ENCODE peak calls at places on chromosomes 4 and X, in ten cellular contexts. One of them, this sample, is unnamed.

GRCh38 chr4:149790172-149790907 is 25.3 kb downstream of the IQCM start:
- DNase-seq in testis: no peak
- DNase-seq in CD4-positive, CD25-positive, alpha-beta regulatory T cell: no peak
- DNase-seq in aorta: no peak
- DNase-seq in neural progenitor cell: no peak
- DNase-seq in pancreas: no peak
- DNase-seq in kidney: no peak
- DNase-seq in spleen: no peak
- DNase-seq in heart right ventricle: no peak
- DNase-seq in right atrium auricular region: no peak
- DNase-seq in this sample: no peak

GRCh38 chr4:56186808-56187523 is 200.3 kb downstream of the AASDH start:
- DNase-seq in aorta: no peak
- DNase-seq in kidney: no peak
- DNase-seq in CD4-positive, CD25-positive, alpha-beta regulatory T cell: no peak
- DNase-seq in spleen: no peak
- DNase-seq in pancreas: no peak
- DNase-seq in right atrium auricular region: no peak
- DNase-seq in testis: no peak
- DNase-seq in neural progenitor cell: peak; percentile 44
- DNase-seq in heart right ventricle: no peak
- DNase-seq in this sample: no peak

GRCh38 chrX:49100704-49101628 is 21.3 kb upstream of the WDR45 start:
- DNase-seq in kidney: peak; percentile 95
- DNase-seq in pancreas: peak; percentile 86
- DNase-seq in spleen: peak; percentile 94
- DNase-seq in right atrium auricular region: peak; percentile 93
- DNase-seq in testis: peak; percentile 92
- DNase-seq in CD4-positive, CD25-positive, alpha-beta regulatory T cell: peak; percentile 93
- DNase-seq in aorta: peak; percentile 93
- DNase-seq in neural progenitor cell: peak; percentile 95
- DNase-seq in heart right ventricle: peak; percentile 90
- DNase-seq in this sample: peak; percentile 92

GRCh38 chrX:68920541-68920940 is 91.7 kb downstream of the EFNB1 start:
- DNase-seq in spleen: no peak
- DNase-seq in kidney: no peak
- DNase-seq in pancreas: no peak
- DNase-seq in testis: peak; percentile 36
- DNase-seq in right atrium auricular region: no peak
- DNase-seq in CD4-positive, CD25-positive, alpha-beta regulatory T cell: no peak
- DNase-seq in neural progenitor cell: no peak
- DNase-seq in aorta: no peak
- DNase-seq in heart right ventricle: no peak
- DNase-seq in this sample: no peak

GRCh38 chrX:13791559-13791958 is 25.3 kb downstream of the GPM6B start:
- DNase-seq in neural progenitor cell: peak; percentile 6
- DNase-seq in testis: peak; percentile 19
- DNase-seq in spleen: no peak
- DNase-seq in pancreas: no peak
- DNase-seq in right atrium auricular region: no peak
- DNase-seq in aorta: no peak
- DNase-seq in kidney: no peak
- DNase-seq in CD4-positive, CD25-positive, alpha-beta regulatory T cell: no peak
- DNase-seq in heart right ventricle: no peak
- DNase-seq in this sample: no peak

GRCh38 chr4:163748474-163748873 is 254.0 kb downstream of the TMA16 start:
- DNase-seq in aorta: no peak
- DNase-seq in heart right ventricle: no peak
- DNase-seq in pancreas: no peak
- DNase-seq in right atrium auricular region: no peak
- DNase-seq in kidney: no peak
- DNase-seq in neural progenitor cell: no peak
- DNase-seq in CD4-positive, CD25-positive, alpha-beta regulatory T cell: no peak
- DNase-seq in spleen: no peak
- DNase-seq in testis: no peak
- DNase-seq in this sample: no peak

GRCh38 chr4:68129793-68130192 is at the start of gene TMPRSS11F:
- DNase-seq in CD4-positive, CD25-positive, alpha-beta regulatory T cell: no peak
- DNase-seq in right atrium auricular region: no peak
- DNase-seq in pancreas: no peak
- DNase-seq in testis: no peak
- DNase-seq in neural progenitor cell: no peak
- DNase-seq in spleen: no peak
- DNase-seq in heart right ventricle: no peak
- DNase-seq in aorta: no peak
- DNase-seq in kidney: no peak
- DNase-seq in this sample: no peak

GRCh38 chrX:133045986-133046385 is 50.9 kb downstream of the USP26 start:
- DNase-seq in neural progenitor cell: peak; percentile 37
- DNase-seq in heart right ventricle: no peak
- DNase-seq in kidney: no peak
- DNase-seq in spleen: no peak
- DNase-seq in CD4-positive, CD25-positive, alpha-beta regulatory T cell: no peak
- DNase-seq in pancreas: no peak
- DNase-seq in testis: no peak
- DNase-seq in right atrium auricular region: no peak
- DNase-seq in aorta: no peak
- DNase-seq in this sample: no peak

DNA sequence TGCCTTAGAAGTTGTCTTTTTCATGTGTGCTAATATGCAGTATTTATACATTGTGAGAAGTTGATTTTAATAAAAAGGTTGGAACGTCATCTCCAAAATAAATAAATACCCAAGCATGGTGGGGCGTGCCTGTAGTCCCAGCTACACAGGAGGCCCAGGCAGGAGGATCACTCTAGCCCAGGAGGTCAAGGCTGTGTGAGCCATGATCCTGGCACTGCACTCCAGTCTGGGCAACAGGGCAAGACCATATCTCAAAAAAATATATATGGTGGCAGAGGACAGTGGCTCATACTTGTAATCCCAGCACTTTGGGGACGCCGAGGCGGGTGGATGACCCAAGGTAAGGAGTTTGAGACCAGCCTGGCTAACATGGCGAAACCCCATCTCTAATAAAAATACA is 6.4 kb downstream of the SLBP start:
- DNase-seq in right atrium auricular region: no peak
- DNase-seq in CD4-positive, CD25-positive, alpha-beta regulatory T cell: no peak
- DNase-seq in pancreas: no peak
- DNase-seq in testis: no peak
- DNase-seq in aorta: no peak
- DNase-seq in kidney: no peak
- DNase-seq in spleen: no peak
- DNase-seq in heart right ventricle: no peak
- DNase-seq in neural progenitor cell: no peak
- DNase-seq in this sample: no peak
- H3K36me3 ChIP-seq in right atrium auricular region: peaks cover 20% of the 10 kb centered on the region
- H3K36me3 ChIP-seq in CD4-positive, CD25-positive, alpha-beta regulatory T cell: peaks cover 43% of the 10 kb centered on the region
- H3K36me3 ChIP-seq in pancreas: no peaks in the 10 kb centered on the region
- H3K36me3 ChIP-seq in testis: no peaks in the 10 kb centered on the region
- H3K36me3 ChIP-seq in aorta: no peaks in the 10 kb centered on the region
- H3K36me3 ChIP-seq in kidney: peaks cover 10% of the 10 kb centered on the region
- H3K36me3 ChIP-seq in spleen: peaks cover 15% of the 10 kb centered on the region
- H3K36me3 ChIP-seq in heart right ventricle: no peaks in the 10 kb centered on the region
- H3K36me3 ChIP-seq in neural progenitor cell: peaks cover 7% of the 10 kb centered on the region
- H3K36me3 ChIP-seq in this sample: peaks cover 62% of the 10 kb centered on the region

DNA sequence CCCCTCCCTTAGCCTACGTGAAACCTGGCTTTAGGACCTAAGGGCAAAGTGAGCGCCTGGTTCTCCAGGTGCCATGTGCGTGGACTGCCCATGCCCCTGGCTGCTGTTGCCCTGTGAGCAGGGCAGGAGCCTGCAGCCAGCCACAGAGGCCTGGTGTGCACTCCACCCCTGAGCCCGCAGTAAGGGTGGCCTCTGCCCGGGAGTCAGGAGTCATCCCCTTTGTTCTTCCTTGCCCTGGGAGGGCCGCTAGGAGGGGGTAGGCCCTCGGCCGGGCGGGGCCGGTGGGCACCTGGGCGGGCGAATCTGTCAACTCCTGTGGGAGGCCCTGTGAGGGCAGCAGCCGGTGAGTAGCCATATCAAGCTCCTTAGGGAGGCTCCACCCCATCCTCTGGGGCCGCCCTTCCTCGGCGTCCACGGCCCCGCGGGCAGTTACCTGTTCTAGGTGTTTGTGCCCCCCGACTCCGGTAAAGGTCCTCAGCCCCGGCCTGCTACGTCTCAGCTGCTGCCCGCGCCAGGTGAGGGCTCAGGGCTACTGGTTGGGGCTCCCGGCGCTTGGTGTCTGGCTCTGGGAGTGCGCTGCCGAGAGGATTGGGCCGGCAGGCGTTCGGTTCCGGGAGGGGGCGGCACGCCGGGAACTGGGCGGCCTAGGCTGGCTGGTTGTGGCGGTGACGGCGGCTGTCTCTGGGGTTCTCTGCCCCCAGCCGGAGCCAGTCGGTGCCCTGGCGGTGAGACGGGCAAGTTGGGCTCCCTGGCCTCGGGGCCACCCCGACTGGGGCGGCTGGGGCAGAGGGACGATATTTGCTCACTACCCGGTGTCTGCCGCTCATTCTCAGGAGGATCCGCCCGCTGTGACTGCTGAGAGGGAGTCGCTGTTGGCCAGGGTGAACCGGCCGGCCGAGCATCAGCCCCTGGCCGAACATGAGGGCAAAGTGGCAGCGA is 1060.2 kb downstream of the TECRL start:
- DNase-seq in spleen: peak; percentile 65
- DNase-seq in pancreas: no peak
- DNase-seq in kidney: peak; percentile 67
- DNase-seq in heart right ventricle: peak; percentile 6
- DNase-seq in CD4-positive, CD25-positive, alpha-beta regulatory T cell: no peak
- DNase-seq in right atrium auricular region: no peak
- DNase-seq in neural progenitor cell: no peak
- DNase-seq in aorta: peak; percentile 40
- DNase-seq in testis: peak; percentile 14
- DNase-seq in this sample: no peak
- H3K9me3 ChIP-seq in spleen: peaks cover 56% of the 10 kb centered on the region
- H3K9me3 ChIP-seq in pancreas: no peaks in the 10 kb centered on the region
- H3K9me3 ChIP-seq in kidney: peaks cover 17% of the 10 kb centered on the region
- H3K9me3 ChIP-seq in heart right ventricle: peaks cover 28% of the 10 kb centered on the region
- H3K9me3 ChIP-seq in CD4-positive, CD25-positive, alpha-beta regulatory T cell: peaks cover 15% of the 10 kb centered on the region
- H3K9me3 ChIP-seq in right atrium auricular region: peaks cover 15% of the 10 kb centered on the region
- H3K9me3 ChIP-seq in neural progenitor cell: peaks cover 4% of the 10 kb centered on the region
- H3K9me3 ChIP-seq in aorta: no peaks in the 10 kb centered on the region
- H3K9me3 ChIP-seq in testis: no peaks in the 10 kb centered on the region
- H3K9me3 ChIP-seq in this sample: no peaks in the 10 kb centered on the region

GRCh38 chr4:3660928-3661515 is 105.2 kb upstream of the ADRA2C start:
- DNase-seq in pancreas: no peak
- DNase-seq in spleen: no peak
- DNase-seq in testis: no peak
- DNase-seq in aorta: no peak
- DNase-seq in kidney: no peak
- DNase-seq in heart right ventricle: no peak
- DNase-seq in CD4-positive, CD25-positive, alpha-beta regulatory T cell: no peak
- DNase-seq in neural progenitor cell: no peak
- DNase-seq in right atrium auricular region: no peak
- DNase-seq in this sample: peak; percentile 47

GRCh38 chr4:3657917-3658913 is 108.0 kb upstream of the ADRA2C start:
- DNase-seq in CD4-positive, CD25-positive, alpha-beta regulatory T cell: no peak
- DNase-seq in aorta: peak; percentile 84
- DNase-seq in neural progenitor cell: no peak
- DNase-seq in testis: peak; percentile 74
- DNase-seq in heart right ventricle: no peak
- DNase-seq in spleen: no peak
- DNase-seq in kidney: peak; percentile 94
- DNase-seq in pancreas: no peak
- DNase-seq in right atrium auricular region: no peak
- DNase-seq in this sample: no peak

GRCh38 chr4:3656441-3657376 is 109.5 kb upstream of the ADRA2C start:
- DNase-seq in spleen: no peak
- DNase-seq in heart right ventricle: no peak
- DNase-seq in CD4-positive, CD25-positive, alpha-beta regulatory T cell: no peak
- DNase-seq in aorta: no peak
- DNase-seq in pancreas: no peak
- DNase-seq in neural progenitor cell: peak; percentile 33
- DNase-seq in kidney: no peak
- DNase-seq in right atrium auricular region: no peak
- DNase-seq in testis: no peak
- DNase-seq in this sample: no peak

GRCh38 chr4:3660086-3660927 is 105.9 kb upstream of the ADRA2C start:
- DNase-seq in neural progenitor cell: peak; percentile 75
- DNase-seq in CD4-positive, CD25-positive, alpha-beta regulatory T cell: no peak
- DNase-seq in right atrium auricular region: no peak
- DNase-seq in spleen: no peak
- DNase-seq in aorta: no peak
- DNase-seq in pancreas: no peak
- DNase-seq in testis: peak; percentile 24
- DNase-seq in kidney: no peak
- DNase-seq in heart right ventricle: no peak
- DNase-seq in this sample: peak; percentile 62

DNA sequence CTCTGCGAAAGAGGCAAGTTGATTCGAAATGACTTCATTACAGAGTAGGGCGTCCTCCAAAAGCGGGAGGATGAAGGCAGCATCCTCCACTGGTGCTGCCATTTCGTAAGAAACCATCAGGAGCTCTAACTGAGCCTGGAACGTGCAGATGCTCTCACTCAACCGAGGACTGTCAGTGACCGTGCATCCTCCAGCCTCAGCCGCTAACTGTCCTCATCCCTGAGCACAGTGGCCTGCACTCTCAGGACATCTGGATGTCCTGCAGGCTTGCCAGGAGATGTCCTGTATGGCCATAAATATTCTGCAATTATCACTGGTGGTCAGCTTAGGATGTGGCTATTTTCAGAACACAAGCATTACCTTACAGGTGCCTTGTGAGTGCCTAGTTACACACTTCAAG is 107.1 kb upstream of the ADRA2C start:
- DNase-seq in pancreas: no peak
- DNase-seq in heart right ventricle: no peak
- DNase-seq in kidney: no peak
- DNase-seq in CD4-positive, CD25-positive, alpha-beta regulatory T cell: no peak
- DNase-seq in right atrium auricular region: no peak
- DNase-seq in neural progenitor cell: no peak
- DNase-seq in spleen: no peak
- DNase-seq in testis: no peak
- DNase-seq in aorta: no peak
- DNase-seq in this sample: no peak
- H3K4me1 ChIP-seq in pancreas: no peaks in the 10 kb centered on the region
- H3K4me1 ChIP-seq in heart right ventricle: no peaks in the 10 kb centered on the region
- H3K4me1 ChIP-seq in kidney: peaks cover 2% of the 10 kb centered on the region
- H3K4me1 ChIP-seq in CD4-positive, CD25-positive, alpha-beta regulatory T cell: no peaks in the 10 kb centered on the region
- H3K4me1 ChIP-seq in right atrium auricular region: no peaks in the 10 kb centered on the region
- H3K4me1 ChIP-seq in neural progenitor cell: peaks cover 22% of the 10 kb centered on the region
- H3K4me1 ChIP-seq in spleen: no peaks in the 10 kb centered on the region
- H3K4me1 ChIP-seq in testis: peaks cover 42% of the 10 kb centered on the region
- H3K4me1 ChIP-seq in aorta: peaks cover 4% of the 10 kb centered on the region
- H3K4me1 ChIP-seq in this sample: no peaks in the 10 kb centered on the region

GRCh38 chrX:65674351-65674893 is 7.0 kb downstream of the MSN start:
- DNase-seq in heart right ventricle: no peak
- DNase-seq in right atrium auricular region: no peak
- DNase-seq in pancreas: no peak
- DNase-seq in spleen: no peak
- DNase-seq in testis: no peak
- DNase-seq in aorta: no peak
- DNase-seq in CD4-positive, CD25-positive, alpha-beta regulatory T cell: peak; percentile 63
- DNase-seq in neural progenitor cell: no peak
- DNase-seq in kidney: no peak
- DNase-seq in this sample: no peak

GRCh38 chrX:65677954-65678469 is 10.6 kb downstream of the MSN start:
- DNase-seq in testis: peak; percentile 23
- DNase-seq in heart right ventricle: no peak
- DNase-seq in pancreas: peak; percentile 30
- DNase-seq in aorta: peak; percentile 50
- DNase-seq in spleen: no peak
- DNase-seq in neural progenitor cell: no peak
- DNase-seq in CD4-positive, CD25-positive, alpha-beta regulatory T cell: no peak
- DNase-seq in right atrium auricular region: peak; percentile 71
- DNase-seq in kidney: no peak
- DNase-seq in this sample: no peak

GRCh38 chrX:65671966-65672365 is 4.5 kb downstream of the MSN start:
- DNase-seq in aorta: no peak
- DNase-seq in right atrium auricular region: no peak
- DNase-seq in kidney: no peak
- DNase-seq in pancreas: no peak
- DNase-seq in testis: no peak
- DNase-seq in neural progenitor cell: no peak
- DNase-seq in spleen: no peak
- DNase-seq in heart right ventricle: no peak
- DNase-seq in CD4-positive, CD25-positive, alpha-beta regulatory T cell: no peak
- DNase-seq in this sample: no peak

GRCh38 chrX:65671286-65671685 is 3.8 kb downstream of the MSN start:
- DNase-seq in aorta: no peak
- DNase-seq in CD4-positive, CD25-positive, alpha-beta regulatory T cell: no peak
- DNase-seq in heart right ventricle: no peak
- DNase-seq in kidney: no peak
- DNase-seq in spleen: no peak
- DNase-seq in testis: no peak
- DNase-seq in neural progenitor cell: no peak
- DNase-seq in pancreas: no peak
- DNase-seq in right atrium auricular region: no peak
- DNase-seq in this sample: no peak

DNA sequence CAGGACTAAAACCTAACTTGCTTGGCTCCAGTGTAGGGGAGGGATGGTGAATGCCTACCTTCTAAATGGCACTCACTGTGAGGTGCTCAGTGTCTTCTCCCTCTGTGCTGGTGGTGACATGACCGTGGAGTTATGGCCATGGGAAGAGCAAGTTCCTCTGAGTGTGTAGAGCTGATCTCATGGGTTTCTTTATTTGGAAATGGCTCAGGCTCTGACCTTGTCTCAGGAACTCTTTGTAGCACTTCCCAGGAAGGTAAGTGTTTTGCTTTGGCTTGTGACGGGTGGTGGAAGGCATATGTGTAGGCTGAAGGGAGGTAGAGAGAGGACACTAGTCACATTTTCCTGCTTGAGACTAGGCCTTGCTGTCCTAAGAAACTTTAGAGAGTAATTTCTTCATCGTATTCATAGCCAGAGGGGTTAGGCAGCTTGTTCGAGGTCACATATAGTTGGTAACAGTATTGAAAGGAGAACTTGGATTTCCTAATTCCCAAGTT is 6.5 kb downstream of the MSN start:
- DNase-seq in heart right ventricle: no peak
- DNase-seq in pancreas: no peak
- DNase-seq in aorta: no peak
- DNase-seq in kidney: no peak
- DNase-seq in CD4-positive, CD25-positive, alpha-beta regulatory T cell: no peak
- DNase-seq in right atrium auricular region: no peak
- DNase-seq in testis: no peak
- DNase-seq in spleen: no peak
- DNase-seq in neural progenitor cell: no peak
- DNase-seq in this sample: no peak
- H3K36me3 ChIP-seq in heart right ventricle: no peaks in the 10 kb centered on the region
- H3K36me3 ChIP-seq in pancreas: no peaks in the 10 kb centered on the region
- H3K36me3 ChIP-seq in aorta: no peaks in the 10 kb centered on the region
- H3K36me3 ChIP-seq in kidney: no peaks in the 10 kb centered on the region
- H3K36me3 ChIP-seq in CD4-positive, CD25-positive, alpha-beta regulatory T cell: peaks cover 6% of the 10 kb centered on the region
- H3K36me3 ChIP-seq in right atrium auricular region: no peaks in the 10 kb centered on the region
- H3K36me3 ChIP-seq in testis: no peaks in the 10 kb centered on the region
- H3K36me3 ChIP-seq in spleen: no peaks in the 10 kb centered on the region
- H3K36me3 ChIP-seq in neural progenitor cell: no peaks in the 10 kb centered on the region
- H3K36me3 ChIP-seq in this sample: no peaks in the 10 kb centered on the region

This sample was measured in left lung.